ENCODE peak calls at places on chromosomes 6 and 20, in nine cellular contexts. One of them, this sample, is unnamed.

GRCh38 chr20:45892828-45893500 is 1.8 kb downstream of the CTSA start:
- DNase-seq in RWPE1: peak
- DNase-seq in aorta: peak
- DNase-seq in retina: no peak
- DNase-seq in activated T-helper 1 cell treated with anti-CD3 and anti-CD28 coated beads, Interleukin-12 subunit alpha, Interleukin-12 subunit beta, Interleukin-2, Interleukin-4 antibody, amounts not matched to agents 30 ng/mL and 10 ng/mL and 1 ng/mL, durations not matched to agents 14 hours and 24 hours and 36 hours: no peak
- DNase-seq in NCI-H1092: no peak
- DNase-seq in stimulated activated CD4-positive, alpha-beta T cell treated with anti-CD3 and anti-CD28 coated beads, Interleukin-1b, Interleukin-23, amount 100 ng/mL, for 1 hour: no peak
- DNase-seq in small intestine: peak
- DNase-seq in caudate nucleus: no peak
- DNase-seq in this sample: no peak

GRCh38 chr6:161374971-161375873 is 101.4 kb upstream of the AGPAT4 start:
- DNase-seq in stimulated activated CD4-positive, alpha-beta T cell treated with anti-CD3 and anti-CD28 coated beads, Interleukin-1b, Interleukin-23, amount 100 ng/mL, for 1 hour: no peak
- DNase-seq in activated T-helper 1 cell treated with anti-CD3 and anti-CD28 coated beads, Interleukin-12 subunit alpha, Interleukin-12 subunit beta, Interleukin-2, Interleukin-4 antibody, amounts not matched to agents 30 ng/mL and 10 ng/mL and 1 ng/mL, durations not matched to agents 14 hours and 24 hours and 36 hours: no peak
- DNase-seq in NCI-H1092: peak
- DNase-seq in small intestine: peak
- DNase-seq in RWPE1: peak
- DNase-seq in aorta: peak
- DNase-seq in caudate nucleus: peak
- DNase-seq in retina: no peak
- DNase-seq in this sample: peak

GRCh38 chr20:10172998-10173655 is 45.5 kb upstream of the SNAP25 start:
- DNase-seq in RWPE1: no peak
- DNase-seq in caudate nucleus: peak
- DNase-seq in activated T-helper 1 cell treated with anti-CD3 and anti-CD28 coated beads, Interleukin-12 subunit alpha, Interleukin-12 subunit beta, Interleukin-2, Interleukin-4 antibody, amounts not matched to agents 30 ng/mL and 10 ng/mL and 1 ng/mL, durations not matched to agents 14 hours and 24 hours and 36 hours: no peak
- DNase-seq in NCI-H1092: no peak
- DNase-seq in small intestine: no peak
- DNase-seq in retina: no peak
- DNase-seq in aorta: no peak
- DNase-seq in stimulated activated CD4-positive, alpha-beta T cell treated with anti-CD3 and anti-CD28 coated beads, Interleukin-1b, Interleukin-23, amount 100 ng/mL, for 1 hour: no peak
- DNase-seq in this sample: no peak

GRCh38 chr6:36679043-36679821 is 718 bp downstream of the CDKN1A start:
- DNase-seq in retina: peak
- DNase-seq in NCI-H1092: no peak
- DNase-seq in RWPE1: no peak
- DNase-seq in activated T-helper 1 cell treated with anti-CD3 and anti-CD28 coated beads, Interleukin-12 subunit alpha, Interleukin-12 subunit beta, Interleukin-2, Interleukin-4 antibody, amounts not matched to agents 30 ng/mL and 10 ng/mL and 1 ng/mL, durations not matched to agents 14 hours and 24 hours and 36 hours: peak
- DNase-seq in caudate nucleus: no peak
- DNase-seq in stimulated activated CD4-positive, alpha-beta T cell treated with anti-CD3 and anti-CD28 coated beads, Interleukin-1b, Interleukin-23, amount 100 ng/mL, for 1 hour: no peak
- DNase-seq in small intestine: peak
- DNase-seq in aorta: peak
- DNase-seq in this sample: no peak

GRCh38 chr6:112027942-112028674 is 25.8 kb upstream of the CCN6 start:
- DNase-seq in activated T-helper 1 cell treated with anti-CD3 and anti-CD28 coated beads, Interleukin-12 subunit alpha, Interleukin-12 subunit beta, Interleukin-2, Interleukin-4 antibody, amounts not matched to agents 30 ng/mL and 10 ng/mL and 1 ng/mL, durations not matched to agents 14 hours and 24 hours and 36 hours: peak
- DNase-seq in small intestine: peak
- DNase-seq in aorta: no peak
- DNase-seq in stimulated activated CD4-positive, alpha-beta T cell treated with anti-CD3 and anti-CD28 coated beads, Interleukin-1b, Interleukin-23, amount 100 ng/mL, for 1 hour: no peak
- DNase-seq in retina: no peak
- DNase-seq in NCI-H1092: no peak
- DNase-seq in RWPE1: no peak
- DNase-seq in caudate nucleus: no peak
- DNase-seq in this sample: no peak

GRCh38 chr20:57087705-57088104 is 178.7 kb downstream of the BMP7 start:
- DNase-seq in small intestine: no peak
- DNase-seq in retina: no peak
- DNase-seq in activated T-helper 1 cell treated with anti-CD3 and anti-CD28 coated beads, Interleukin-12 subunit alpha, Interleukin-12 subunit beta, Interleukin-2, Interleukin-4 antibody, amounts not matched to agents 30 ng/mL and 10 ng/mL and 1 ng/mL, durations not matched to agents 14 hours and 24 hours and 36 hours: no peak
- DNase-seq in RWPE1: no peak
- DNase-seq in caudate nucleus: no peak
- DNase-seq in stimulated activated CD4-positive, alpha-beta T cell treated with anti-CD3 and anti-CD28 coated beads, Interleukin-1b, Interleukin-23, amount 100 ng/mL, for 1 hour: no peak
- DNase-seq in NCI-H1092: no peak
- DNase-seq in aorta: no peak
- DNase-seq in this sample: no peak

GRCh38 chr6:33197431-33198048 is 2.9 kb downstream of the RXRB start:
- DNase-seq in RWPE1: peak
- DNase-seq in stimulated activated CD4-positive, alpha-beta T cell treated with anti-CD3 and anti-CD28 coated beads, Interleukin-1b, Interleukin-23, amount 100 ng/mL, for 1 hour: no peak
- DNase-seq in NCI-H1092: no peak
- DNase-seq in caudate nucleus: peak
- DNase-seq in retina: peak
- DNase-seq in aorta: peak
- DNase-seq in small intestine: peak
- DNase-seq in activated T-helper 1 cell treated with anti-CD3 and anti-CD28 coated beads, Interleukin-12 subunit alpha, Interleukin-12 subunit beta, Interleukin-2, Interleukin-4 antibody, amounts not matched to agents 30 ng/mL and 10 ng/mL and 1 ng/mL, durations not matched to agents 14 hours and 24 hours and 36 hours: peak
- DNase-seq in this sample: peak

GRCh38 chr6:31727034-31727716 is 1.9 kb downstream of the DDAH2 start:
- DNase-seq in small intestine: peak
- DNase-seq in retina: no peak
- DNase-seq in activated T-helper 1 cell treated with anti-CD3 and anti-CD28 coated beads, Interleukin-12 subunit alpha, Interleukin-12 subunit beta, Interleukin-2, Interleukin-4 antibody, amounts not matched to agents 30 ng/mL and 10 ng/mL and 1 ng/mL, durations not matched to agents 14 hours and 24 hours and 36 hours: no peak
- DNase-seq in aorta: peak
- DNase-seq in RWPE1: no peak
- DNase-seq in NCI-H1092: no peak
- DNase-seq in stimulated activated CD4-positive, alpha-beta T cell treated with anti-CD3 and anti-CD28 coated beads, Interleukin-1b, Interleukin-23, amount 100 ng/mL, for 1 hour: no peak
- DNase-seq in caudate nucleus: no peak
- DNase-seq in this sample: no peak

GRCh38 chr6:42406296-42407280 is 45.1 kb downstream of the TRERF1 start:
- DNase-seq in caudate nucleus: no peak
- DNase-seq in stimulated activated CD4-positive, alpha-beta T cell treated with anti-CD3 and anti-CD28 coated beads, Interleukin-1b, Interleukin-23, amount 100 ng/mL, for 1 hour: no peak
- DNase-seq in activated T-helper 1 cell treated with anti-CD3 and anti-CD28 coated beads, Interleukin-12 subunit alpha, Interleukin-12 subunit beta, Interleukin-2, Interleukin-4 antibody, amounts not matched to agents 30 ng/mL and 10 ng/mL and 1 ng/mL, durations not matched to agents 14 hours and 24 hours and 36 hours: no peak
- DNase-seq in NCI-H1092: no peak
- DNase-seq in RWPE1: no peak
- DNase-seq in small intestine: no peak
- DNase-seq in aorta: no peak
- DNase-seq in retina: no peak
- DNase-seq in this sample: peak

GRCh38 chr6:144675231-144675861 is 390.2 kb downstream of the UTRN start:
- DNase-seq in aorta: peak
- DNase-seq in NCI-H1092: no peak
- DNase-seq in activated T-helper 1 cell treated with anti-CD3 and anti-CD28 coated beads, Interleukin-12 subunit alpha, Interleukin-12 subunit beta, Interleukin-2, Interleukin-4 antibody, amounts not matched to agents 30 ng/mL and 10 ng/mL and 1 ng/mL, durations not matched to agents 14 hours and 24 hours and 36 hours: peak
- DNase-seq in RWPE1: no peak
- DNase-seq in stimulated activated CD4-positive, alpha-beta T cell treated with anti-CD3 and anti-CD28 coated beads, Interleukin-1b, Interleukin-23, amount 100 ng/mL, for 1 hour: no peak
- DNase-seq in retina: no peak
- DNase-seq in caudate nucleus: no peak
- DNase-seq in small intestine: peak
- DNase-seq in this sample: peak

GRCh38 chr6:166307082-166307980 is 861 bp downstream of the PRR18 start:
- DNase-seq in caudate nucleus: no peak
- DNase-seq in activated T-helper 1 cell treated with anti-CD3 and anti-CD28 coated beads, Interleukin-12 subunit alpha, Interleukin-12 subunit beta, Interleukin-2, Interleukin-4 antibody, amounts not matched to agents 30 ng/mL and 10 ng/mL and 1 ng/mL, durations not matched to agents 14 hours and 24 hours and 36 hours: no peak
- DNase-seq in aorta: no peak
- DNase-seq in retina: peak
- DNase-seq in small intestine: peak
- DNase-seq in RWPE1: no peak
- DNase-seq in stimulated activated CD4-positive, alpha-beta T cell treated with anti-CD3 and anti-CD28 coated beads, Interleukin-1b, Interleukin-23, amount 100 ng/mL, for 1 hour: no peak
- DNase-seq in NCI-H1092: peak
- DNase-seq in this sample: no peak

GRCh38 chr6:81298751-81299150 is 453.7 kb downstream of the TENT5A start:
- DNase-seq in aorta: no peak
- DNase-seq in stimulated activated CD4-positive, alpha-beta T cell treated with anti-CD3 and anti-CD28 coated beads, Interleukin-1b, Interleukin-23, amount 100 ng/mL, for 1 hour: no peak
- DNase-seq in NCI-H1092: no peak
- DNase-seq in retina: no peak
- DNase-seq in activated T-helper 1 cell treated with anti-CD3 and anti-CD28 coated beads, Interleukin-12 subunit alpha, Interleukin-12 subunit beta, Interleukin-2, Interleukin-4 antibody, amounts not matched to agents 30 ng/mL and 10 ng/mL and 1 ng/mL, durations not matched to agents 14 hours and 24 hours and 36 hours: no peak
- DNase-seq in caudate nucleus: no peak
- DNase-seq in small intestine: no peak
- DNase-seq in RWPE1: no peak
- DNase-seq in this sample: no peak

GRCh38 chr6:18990313-18990978 is 603.3 kb downstream of the RNF144B start:
- DNase-seq in RWPE1: peak
- DNase-seq in aorta: peak
- DNase-seq in activated T-helper 1 cell treated with anti-CD3 and anti-CD28 coated beads, Interleukin-12 subunit alpha, Interleukin-12 subunit beta, Interleukin-2, Interleukin-4 antibody, amounts not matched to agents 30 ng/mL and 10 ng/mL and 1 ng/mL, durations not matched to agents 14 hours and 24 hours and 36 hours: no peak
- DNase-seq in retina: peak
- DNase-seq in stimulated activated CD4-positive, alpha-beta T cell treated with anti-CD3 and anti-CD28 coated beads, Interleukin-1b, Interleukin-23, amount 100 ng/mL, for 1 hour: peak
- DNase-seq in small intestine: peak
- DNase-seq in NCI-H1092: peak
- DNase-seq in caudate nucleus: peak
- DNase-seq in this sample: peak

GRCh38 chr6:22882581-22882980 is 313.2 kb downstream of the HDGFL1 start:
- DNase-seq in NCI-H1092: no peak
- DNase-seq in aorta: no peak
- DNase-seq in activated T-helper 1 cell treated with anti-CD3 and anti-CD28 coated beads, Interleukin-12 subunit alpha, Interleukin-12 subunit beta, Interleukin-2, Interleukin-4 antibody, amounts not matched to agents 30 ng/mL and 10 ng/mL and 1 ng/mL, durations not matched to agents 14 hours and 24 hours and 36 hours: no peak
- DNase-seq in RWPE1: no peak
- DNase-seq in retina: no peak
- DNase-seq in small intestine: no peak
- DNase-seq in caudate nucleus: no peak
- DNase-seq in stimulated activated CD4-positive, alpha-beta T cell treated with anti-CD3 and anti-CD28 coated beads, Interleukin-1b, Interleukin-23, amount 100 ng/mL, for 1 hour: no peak
- DNase-seq in this sample: no peak

GRCh38 chr6:32763417-32763816 is at the start of gene HLA-DQB2:
- DNase-seq in caudate nucleus: no peak
- DNase-seq in NCI-H1092: no peak
- DNase-seq in stimulated activated CD4-positive, alpha-beta T cell treated with anti-CD3 and anti-CD28 coated beads, Interleukin-1b, Interleukin-23, amount 100 ng/mL, for 1 hour: no peak
- DNase-seq in activated T-helper 1 cell treated with anti-CD3 and anti-CD28 coated beads, Interleukin-12 subunit alpha, Interleukin-12 subunit beta, Interleukin-2, Interleukin-4 antibody, amounts not matched to agents 30 ng/mL and 10 ng/mL and 1 ng/mL, durations not matched to agents 14 hours and 24 hours and 36 hours: no peak
- DNase-seq in RWPE1: no peak
- DNase-seq in small intestine: no peak
- DNase-seq in retina: no peak
- DNase-seq in aorta: no peak
- DNase-seq in this sample: peak

GRCh38 chr6:45543298-45544235 is 165.8 kb upstream of the SUPT3H start:
- DNase-seq in stimulated activated CD4-positive, alpha-beta T cell treated with anti-CD3 and anti-CD28 coated beads, Interleukin-1b, Interleukin-23, amount 100 ng/mL, for 1 hour: no peak
- DNase-seq in aorta: no peak
- DNase-seq in retina: no peak
- DNase-seq in RWPE1: no peak
- DNase-seq in NCI-H1092: no peak
- DNase-seq in small intestine: no peak
- DNase-seq in caudate nucleus: no peak
- DNase-seq in activated T-helper 1 cell treated with anti-CD3 and anti-CD28 coated beads, Interleukin-12 subunit alpha, Interleukin-12 subunit beta, Interleukin-2, Interleukin-4 antibody, amounts not matched to agents 30 ng/mL and 10 ng/mL and 1 ng/mL, durations not matched to agents 14 hours and 24 hours and 36 hours: no peak
- DNase-seq in this sample: peak

GRCh38 chr6:43739642-43740091 is 30.3 kb upstream of the VEGFA start:
- DNase-seq in NCI-H1092: no peak
- DNase-seq in small intestine: peak
- DNase-seq in caudate nucleus: no peak
- DNase-seq in RWPE1: no peak
- DNase-seq in retina: no peak
- DNase-seq in aorta: no peak
- DNase-seq in stimulated activated CD4-positive, alpha-beta T cell treated with anti-CD3 and anti-CD28 coated beads, Interleukin-1b, Interleukin-23, amount 100 ng/mL, for 1 hour: no peak
- DNase-seq in activated T-helper 1 cell treated with anti-CD3 and anti-CD28 coated beads, Interleukin-12 subunit alpha, Interleukin-12 subunit beta, Interleukin-2, Interleukin-4 antibody, amounts not matched to agents 30 ng/mL and 10 ng/mL and 1 ng/mL, durations not matched to agents 14 hours and 24 hours and 36 hours: no peak
- DNase-seq in this sample: no peak

GRCh38 chr20:34675561-34675960 is 1.3 kb downstream of the PIGU start:
- DNase-seq in small intestine: no peak
- DNase-seq in NCI-H1092: no peak
- DNase-seq in stimulated activated CD4-positive, alpha-beta T cell treated with anti-CD3 and anti-CD28 coated beads, Interleukin-1b, Interleukin-23, amount 100 ng/mL, for 1 hour: no peak
- DNase-seq in retina: no peak
- DNase-seq in caudate nucleus: no peak
- DNase-seq in activated T-helper 1 cell treated with anti-CD3 and anti-CD28 coated beads, Interleukin-12 subunit alpha, Interleukin-12 subunit beta, Interleukin-2, Interleukin-4 antibody, amounts not matched to agents 30 ng/mL and 10 ng/mL and 1 ng/mL, durations not matched to agents 14 hours and 24 hours and 36 hours: no peak
- DNase-seq in aorta: no peak
- DNase-seq in RWPE1: no peak
- DNase-seq in this sample: no peak

GRCh38 chr20:13262701-13263335 is 41.7 kb downstream of the ISM1 start:
- DNase-seq in small intestine: no peak
- DNase-seq in activated T-helper 1 cell treated with anti-CD3 and anti-CD28 coated beads, Interleukin-12 subunit alpha, Interleukin-12 subunit beta, Interleukin-2, Interleukin-4 antibody, amounts not matched to agents 30 ng/mL and 10 ng/mL and 1 ng/mL, durations not matched to agents 14 hours and 24 hours and 36 hours: no peak
- DNase-seq in retina: peak
- DNase-seq in aorta: no peak
- DNase-seq in caudate nucleus: no peak
- DNase-seq in stimulated activated CD4-positive, alpha-beta T cell treated with anti-CD3 and anti-CD28 coated beads, Interleukin-1b, Interleukin-23, amount 100 ng/mL, for 1 hour: no peak
- DNase-seq in NCI-H1092: no peak
- DNase-seq in RWPE1: peak
- DNase-seq in this sample: no peak

GRCh38 chr6:62357826-62358225 is 71.8 kb upstream of the KHDRBS2 start:
- DNase-seq in NCI-H1092: no peak
- DNase-seq in retina: no peak
- DNase-seq in stimulated activated CD4-positive, alpha-beta T cell treated with anti-CD3 and anti-CD28 coated beads, Interleukin-1b, Interleukin-23, amount 100 ng/mL, for 1 hour: no peak
- DNase-seq in caudate nucleus: no peak
- DNase-seq in small intestine: no peak
- DNase-seq in activated T-helper 1 cell treated with anti-CD3 and anti-CD28 coated beads, Interleukin-12 subunit alpha, Interleukin-12 subunit beta, Interleukin-2, Interleukin-4 antibody, amounts not matched to agents 30 ng/mL and 10 ng/mL and 1 ng/mL, durations not matched to agents 14 hours and 24 hours and 36 hours: no peak
- DNase-seq in aorta: no peak
- DNase-seq in RWPE1: no peak
- DNase-seq in this sample: no peak

GRCh38 chr6:55836481-55836880 is 38.9 kb downstream of the BMP5 start:
- DNase-seq in RWPE1: no peak
- DNase-seq in small intestine: no peak
- DNase-seq in aorta: no peak
- DNase-seq in activated T-helper 1 cell treated with anti-CD3 and anti-CD28 coated beads, Interleukin-12 subunit alpha, Interleukin-12 subunit beta, Interleukin-2, Interleukin-4 antibody, amounts not matched to agents 30 ng/mL and 10 ng/mL and 1 ng/mL, durations not matched to agents 14 hours and 24 hours and 36 hours: no peak
- DNase-seq in caudate nucleus: no peak
- DNase-seq in retina: no peak
- DNase-seq in NCI-H1092: no peak
- DNase-seq in stimulated activated CD4-positive, alpha-beta T cell treated with anti-CD3 and anti-CD28 coated beads, Interleukin-1b, Interleukin-23, amount 100 ng/mL, for 1 hour: no peak
- DNase-seq in this sample: no peak

GRCh38 chr20:10225439-10226080 is 6.9 kb downstream of the SNAP25 start:
- DNase-seq in small intestine: no peak
- DNase-seq in NCI-H1092: no peak
- DNase-seq in retina: no peak
- DNase-seq in aorta: no peak
- DNase-seq in RWPE1: no peak
- DNase-seq in caudate nucleus: no peak
- DNase-seq in stimulated activated CD4-positive, alpha-beta T cell treated with anti-CD3 and anti-CD28 coated beads, Interleukin-1b, Interleukin-23, amount 100 ng/mL, for 1 hour: no peak
- DNase-seq in activated T-helper 1 cell treated with anti-CD3 and anti-CD28 coated beads, Interleukin-12 subunit alpha, Interleukin-12 subunit beta, Interleukin-2, Interleukin-4 antibody, amounts not matched to agents 30 ng/mL and 10 ng/mL and 1 ng/mL, durations not matched to agents 14 hours and 24 hours and 36 hours: no peak
- DNase-seq in this sample: no peak

GRCh38 chr20:40770564-40771307 is 81.7 kb upstream of the MAFB start:
- DNase-seq in caudate nucleus: no peak
- DNase-seq in NCI-H1092: no peak
- DNase-seq in retina: no peak
- DNase-seq in RWPE1: no peak
- DNase-seq in stimulated activated CD4-positive, alpha-beta T cell treated with anti-CD3 and anti-CD28 coated beads, Interleukin-1b, Interleukin-23, amount 100 ng/mL, for 1 hour: no peak
- DNase-seq in small intestine: no peak
- DNase-seq in aorta: peak
- DNase-seq in activated T-helper 1 cell treated with anti-CD3 and anti-CD28 coated beads, Interleukin-12 subunit alpha, Interleukin-12 subunit beta, Interleukin-2, Interleukin-4 antibody, amounts not matched to agents 30 ng/mL and 10 ng/mL and 1 ng/mL, durations not matched to agents 14 hours and 24 hours and 36 hours: no peak
- DNase-seq in this sample: no peak

GRCh38 chr6:134758616-134759015 is 191.3 kb downstream of the ALDH8A1 start:
- DNase-seq in activated T-helper 1 cell treated with anti-CD3 and anti-CD28 coated beads, Interleukin-12 subunit alpha, Interleukin-12 subunit beta, Interleukin-2, Interleukin-4 antibody, amounts not matched to agents 30 ng/mL and 10 ng/mL and 1 ng/mL, durations not matched to agents 14 hours and 24 hours and 36 hours: no peak
- DNase-seq in RWPE1: no peak
- DNase-seq in retina: no peak
- DNase-seq in small intestine: peak
- DNase-seq in stimulated activated CD4-positive, alpha-beta T cell treated with anti-CD3 and anti-CD28 coated beads, Interleukin-1b, Interleukin-23, amount 100 ng/mL, for 1 hour: no peak
- DNase-seq in aorta: no peak
- DNase-seq in NCI-H1092: no peak
- DNase-seq in caudate nucleus: no peak
- DNase-seq in this sample: no peak

GRCh38 chr6:35757461-35758123 is 18.8 kb upstream of the CLPSL2 start:
- DNase-seq in NCI-H1092: no peak
- DNase-seq in retina: no peak
- DNase-seq in RWPE1: no peak
- DNase-seq in stimulated activated CD4-positive, alpha-beta T cell treated with anti-CD3 and anti-CD28 coated beads, Interleukin-1b, Interleukin-23, amount 100 ng/mL, for 1 hour: no peak
- DNase-seq in aorta: no peak
- DNase-seq in activated T-helper 1 cell treated with anti-CD3 and anti-CD28 coated beads, Interleukin-12 subunit alpha, Interleukin-12 subunit beta, Interleukin-2, Interleukin-4 antibody, amounts not matched to agents 30 ng/mL and 10 ng/mL and 1 ng/mL, durations not matched to agents 14 hours and 24 hours and 36 hours: no peak
- DNase-seq in caudate nucleus: no peak
- DNase-seq in small intestine: peak
- DNase-seq in this sample: peak

GRCh38 chr6:144493035-144493910 is 208.1 kb downstream of the UTRN start:
- DNase-seq in RWPE1: no peak
- DNase-seq in activated T-helper 1 cell treated with anti-CD3 and anti-CD28 coated beads, Interleukin-12 subunit alpha, Interleukin-12 subunit beta, Interleukin-2, Interleukin-4 antibody, amounts not matched to agents 30 ng/mL and 10 ng/mL and 1 ng/mL, durations not matched to agents 14 hours and 24 hours and 36 hours: no peak
- DNase-seq in retina: no peak
- DNase-seq in aorta: no peak
- DNase-seq in small intestine: no peak
- DNase-seq in NCI-H1092: no peak
- DNase-seq in stimulated activated CD4-positive, alpha-beta T cell treated with anti-CD3 and anti-CD28 coated beads, Interleukin-1b, Interleukin-23, amount 100 ng/mL, for 1 hour: no peak
- DNase-seq in caudate nucleus: no peak
- DNase-seq in this sample: no peak

GRCh38 chr6:36837686-36838085 is 1.6 kb downstream of the CPNE5 start:
- DNase-seq in aorta: no peak
- DNase-seq in stimulated activated CD4-positive, alpha-beta T cell treated with anti-CD3 and anti-CD28 coated beads, Interleukin-1b, Interleukin-23, amount 100 ng/mL, for 1 hour: no peak
- DNase-seq in RWPE1: no peak
- DNase-seq in NCI-H1092: no peak
- DNase-seq in activated T-helper 1 cell treated with anti-CD3 and anti-CD28 coated beads, Interleukin-12 subunit alpha, Interleukin-12 subunit beta, Interleukin-2, Interleukin-4 antibody, amounts not matched to agents 30 ng/mL and 10 ng/mL and 1 ng/mL, durations not matched to agents 14 hours and 24 hours and 36 hours: no peak
- DNase-seq in small intestine: no peak
- DNase-seq in retina: peak
- DNase-seq in caudate nucleus: peak
- DNase-seq in this sample: no peak

GRCh38 chr6:7101290-7101689 is 6.5 kb upstream of the RREB1 start:
- DNase-seq in aorta: no peak
- DNase-seq in caudate nucleus: no peak
- DNase-seq in RWPE1: no peak
- DNase-seq in activated T-helper 1 cell treated with anti-CD3 and anti-CD28 coated beads, Interleukin-12 subunit alpha, Interleukin-12 subunit beta, Interleukin-2, Interleukin-4 antibody, amounts not matched to agents 30 ng/mL and 10 ng/mL and 1 ng/mL, durations not matched to agents 14 hours and 24 hours and 36 hours: no peak
- DNase-seq in NCI-H1092: no peak
- DNase-seq in stimulated activated CD4-positive, alpha-beta T cell treated with anti-CD3 and anti-CD28 coated beads, Interleukin-1b, Interleukin-23, amount 100 ng/mL, for 1 hour: no peak
- DNase-seq in retina: peak
- DNase-seq in small intestine: no peak
- DNase-seq in this sample: peak

GRCh38 chr6:83511901-83512681 is at the start of gene PRSS35:
- DNase-seq in caudate nucleus: peak
- DNase-seq in small intestine: peak
- DNase-seq in RWPE1: peak
- DNase-seq in aorta: peak
- DNase-seq in retina: peak
- DNase-seq in NCI-H1092: no peak
- DNase-seq in stimulated activated CD4-positive, alpha-beta T cell treated with anti-CD3 and anti-CD28 coated beads, Interleukin-1b, Interleukin-23, amount 100 ng/mL, for 1 hour: no peak
- DNase-seq in activated T-helper 1 cell treated with anti-CD3 and anti-CD28 coated beads, Interleukin-12 subunit alpha, Interleukin-12 subunit beta, Interleukin-2, Interleukin-4 antibody, amounts not matched to agents 30 ng/mL and 10 ng/mL and 1 ng/mL, durations not matched to agents 14 hours and 24 hours and 36 hours: no peak
- DNase-seq in this sample: peak

GRCh38 chr6:43310624-43311023 is 2.0 kb upstream of the CRIP3 start:
- DNase-seq in retina: no peak
- DNase-seq in NCI-H1092: no peak
- DNase-seq in activated T-helper 1 cell treated with anti-CD3 and anti-CD28 coated beads, Interleukin-12 subunit alpha, Interleukin-12 subunit beta, Interleukin-2, Interleukin-4 antibody, amounts not matched to agents 30 ng/mL and 10 ng/mL and 1 ng/mL, durations not matched to agents 14 hours and 24 hours and 36 hours: no peak
- DNase-seq in stimulated activated CD4-positive, alpha-beta T cell treated with anti-CD3 and anti-CD28 coated beads, Interleukin-1b, Interleukin-23, amount 100 ng/mL, for 1 hour: no peak
- DNase-seq in RWPE1: no peak
- DNase-seq in caudate nucleus: no peak
- DNase-seq in aorta: no peak
- DNase-seq in small intestine: no peak
- DNase-seq in this sample: no peak

GRCh38 chr6:139291813-139292619 is at the start of gene TXLNB:
- DNase-seq in stimulated activated CD4-positive, alpha-beta T cell treated with anti-CD3 and anti-CD28 coated beads, Interleukin-1b, Interleukin-23, amount 100 ng/mL, for 1 hour: peak
- DNase-seq in retina: peak
- DNase-seq in NCI-H1092: no peak
- DNase-seq in activated T-helper 1 cell treated with anti-CD3 and anti-CD28 coated beads, Interleukin-12 subunit alpha, Interleukin-12 subunit beta, Interleukin-2, Interleukin-4 antibody, amounts not matched to agents 30 ng/mL and 10 ng/mL and 1 ng/mL, durations not matched to agents 14 hours and 24 hours and 36 hours: peak
- DNase-seq in aorta: peak
- DNase-seq in RWPE1: no peak
- DNase-seq in caudate nucleus: no peak
- DNase-seq in small intestine: peak
- DNase-seq in this sample: peak